ENCODE peak calls at places on chromosomes 2 and 18, in eight cellular contexts. M is astrocyte, Y is Peyer's patch, P is pancreas, W is WERI-Rb-1, Z is hepatocyte, V is foreskin fibroblast, K is bronchial epithelial cell. T is an unnamed sample.

GRCh38 chr18:55235094-55235461 is 275.8 kb upstream of the CCDC68 start:
- DNase-seq in M (no peak), Y (no peak), P (no peak), W (no peak), Z (no peak), V (no peak), K (no peak), T (no peak)

GRCh38 chr18:79935098-79935480 is 16.4 kb downstream of the SLC66A2 start:
- DNase-seq in M (no peak), Y (peak; percentile 21), P (peak; percentile 29), W (peak; percentile 4), Z (no peak), V (no peak), K (no peak), T (no peak)

GRCh38 chr2:231321556-231322334 is 73.8 kb upstream of the B3GNT7 start:
- DNase-seq in M (no peak), Y (peak; percentile 58), P (no peak), W (no peak), Z (no peak), V (no peak), K (no peak), T (no peak)

GRCh38 chr18:48922801-48923730 is 27.7 kb downstream of the SMAD7 start:
- DNase-seq in M (peak; percentile 95), Y (peak; percentile 80), P (no peak), W (no peak), Z (peak; percentile 87), V (peak; percentile 83), K (no peak), T (no peak)

GRCh38 chr2:4992226-4992625 is 700.0 kb upstream of the SOX11 start:
- DNase-seq in M (no peak), Y (no peak), P (no peak), W (peak; percentile 49), Z (no peak), V (no peak), K (no peak), T (no peak)

GRCh38 chr2:147628971-147629421 is 215.8 kb upstream of the ACVR2A start:
- DNase-seq in M (peak; percentile 41), Y (no peak), P (no peak), W (no peak), Z (no peak), V (no peak), K (peak; percentile 70), T (no peak)

GRCh38 chr18:8812631-8813030 is 107.3 kb downstream of the MTCL1 start:
- DNase-seq in M (peak; percentile 77), Y (no peak), P (no peak), W (no peak), Z (no peak), V (peak; percentile 60), K (no peak), T (no peak)

GRCh38 chr2:155633887-155634570 is 698.5 kb downstream of the NR4A2 start:
- DNase-seq in M (no peak), Y (no peak), P (no peak), W (no peak), Z (no peak), V (no peak), K (peak; percentile 25), T (no peak)

GRCh38 chr18:30632058-30632718 is 410.4 kb downstream of the DSC3 start:
- DNase-seq in M (no peak), Y (no peak), P (peak; percentile 27), W (no peak), Z (no peak), V (no peak), K (no peak), T (no peak)

GRCh38 chr2:69395866-69396265 is 8.8 kb upstream of the GFPT1 start:
- DNase-seq in M (no peak), Y (no peak), P (no peak), W (no peak), Z (no peak), V (no peak), K (no peak), T (no peak)

GRCh38 chr2:199456383-199457146 is 1.2 kb downstream of the SATB2 start:
- DNase-seq in M (no peak), Y (no peak), P (no peak), W (no peak), Z (no peak), V (peak; percentile 29), K (no peak), T (no peak)

GRCh38 chr18:25915907-25916306 is 174.5 kb downstream of the SS18 start:
- DNase-seq in M (no peak), Y (no peak), P (no peak), W (no peak), Z (no peak), V (no peak), K (no peak), T (no peak)

GRCh38 chr18:75218524-75218923 is 7.9 kb downstream of the TSHZ1 start:
- DNase-seq in M (no peak), Y (peak; percentile 49), P (no peak), W (no peak), Z (no peak), V (no peak), K (no peak), T (no peak)

GRCh38 chr2:239181601-239182471 is 219.0 kb downstream of the HDAC4 start:
- DNase-seq in M (no peak), Y (peak; percentile 25), P (peak; percentile 22), W (peak; percentile 52), Z (peak; percentile 65), V (no peak), K (no peak), T (no peak)

GRCh38 chr2:213861638-213862037 is 549.2 kb upstream of the VWC2L start:
- DNase-seq in M (no peak), Y (no peak), P (no peak), W (no peak), Z (no peak), V (no peak), K (no peak), T (no peak)

GRCh38 chr2:225735844-225736243 is 336.3 kb downstream of the NYAP2 start:
- DNase-seq in M (peak; percentile 89), Y (no peak), P (no peak), W (no peak), Z (peak; percentile 38), V (peak; percentile 84), K (peak; percentile 88), T (no peak)

GRCh38 chr18:63823516-63824219 is 48.5 kb downstream of the SERPINB7 start:
- DNase-seq in M (peak; percentile 10), Y (peak; percentile 56), P (no peak), W (peak; percentile 50), Z (no peak), V (peak; percentile 16), K (peak; percentile 31), T (no peak)

GRCh38 chr2:55653255-55653654 is 35.8 kb upstream of the PPP4R3B start:
- DNase-seq in M (no peak), Y (no peak), P (no peak), W (no peak), Z (no peak), V (no peak), K (no peak), T (no peak)

GRCh38 chr18:23652232-23652631 is 10.5 kb downstream of the ANKRD29 start:
- DNase-seq in M (no peak), Y (no peak), P (no peak), W (no peak), Z (no peak), V (no peak), K (no peak), T (no peak)

GRCh38 chr18:62784966-62785413 is 69.6 kb downstream of the PHLPP1 start:
- DNase-seq in M (peak; percentile 77), Y (no peak), P (no peak), W (no peak), Z (no peak), V (peak; percentile 52), K (no peak), T (no peak)

GRCh38 chr18:6741290-6741689 is 11.8 kb downstream of the ARHGAP28 start:
- DNase-seq in M (peak; percentile 99), Y (no peak), P (no peak), W (no peak), Z (peak; percentile 73), V (peak; percentile 98), K (peak; percentile 90), T (no peak)

DNA sequence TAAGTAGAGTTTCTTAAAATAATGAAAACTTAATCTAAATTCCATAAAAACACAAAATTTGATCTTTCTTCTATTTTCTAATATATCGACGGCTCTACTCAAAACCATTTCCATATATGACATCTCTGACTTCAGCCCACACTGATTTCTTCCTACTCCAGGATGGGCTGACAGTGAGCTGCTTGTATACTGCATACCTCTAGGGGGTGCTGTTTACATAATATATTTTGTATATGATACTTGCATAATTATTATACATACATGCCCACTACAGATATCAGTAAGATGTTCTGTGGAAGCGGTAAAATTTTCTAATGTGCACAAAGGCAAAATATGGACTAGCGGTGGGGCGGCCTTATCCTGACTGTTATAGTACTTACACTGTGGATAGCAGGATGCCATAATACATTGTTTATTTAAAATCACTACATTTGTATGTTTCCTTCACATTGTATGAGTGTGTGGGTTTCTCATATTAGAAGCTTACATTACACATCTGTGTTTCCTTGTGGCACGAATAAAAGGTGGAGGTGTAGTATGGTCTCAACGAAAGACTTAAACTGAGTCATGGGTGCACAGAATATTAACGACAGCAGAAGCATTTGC is 66.1 kb upstream of the NXPH2 start:
- DNase-seq in M (no peak), Y (no peak), P (no peak), W (no peak), Z (peak; percentile 65), V (peak; percentile 6), K (peak; percentile 40), T (no peak)
- TF ChIP-seq CTCF in M (peak; percentile 63), Y (peak; percentile 46), P (peak; percentile 26), W (peak; percentile 30), Z (peak; percentile 72), V (peak; percentile 57), K (peak; percentile 48), T (peak; percentile 50)

DNA sequence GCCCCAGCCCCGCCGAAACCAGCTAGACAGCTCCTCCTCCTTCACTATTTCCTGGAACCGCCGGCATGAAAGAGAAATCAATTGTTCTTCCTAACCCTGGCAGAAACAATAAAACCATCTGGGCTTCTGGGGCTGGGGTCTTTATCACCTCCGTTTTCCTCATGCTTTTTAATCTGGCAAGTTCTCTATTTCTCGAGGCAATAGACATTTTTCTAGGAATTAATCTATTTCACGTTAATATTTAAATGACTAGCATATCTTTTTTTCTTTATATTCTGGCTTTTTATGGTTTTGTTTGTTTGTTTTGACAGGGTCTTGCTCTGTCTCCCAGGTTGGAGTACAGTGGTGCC is 1.4 kb upstream of the KIF1A start:
- DNase-seq in M (no peak), Y (no peak), P (no peak), W (no peak), Z (no peak), V (no peak), K (no peak), T (no peak)
- H3K4me3 ChIP-seq in M (no peak overlapping the region), Y (no peak overlapping the region), P (no peak overlapping the region), W (peak overlapping the region; percentile 56), Z (no peak overlapping the region), V (no peak overlapping the region), K (no peak overlapping the region), T (no peak overlapping the region)

GRCh38 chr18:50662177-50662576 is 102.3 kb downstream of the MAPK4 start:
- DNase-seq in M (no peak), Y (no peak), P (no peak), W (peak; percentile 61), Z (peak; percentile 35), V (peak; percentile 20), K (no peak), T (peak; percentile 19)
- TF ChIP-seq CTCF in M (peak; percentile 5), Y (peak; percentile 64), P (no peak), W (peak; percentile 72), Z (peak; percentile 32), V (no peak), K (peak; percentile 15), T (peak; percentile 60)

DNA sequence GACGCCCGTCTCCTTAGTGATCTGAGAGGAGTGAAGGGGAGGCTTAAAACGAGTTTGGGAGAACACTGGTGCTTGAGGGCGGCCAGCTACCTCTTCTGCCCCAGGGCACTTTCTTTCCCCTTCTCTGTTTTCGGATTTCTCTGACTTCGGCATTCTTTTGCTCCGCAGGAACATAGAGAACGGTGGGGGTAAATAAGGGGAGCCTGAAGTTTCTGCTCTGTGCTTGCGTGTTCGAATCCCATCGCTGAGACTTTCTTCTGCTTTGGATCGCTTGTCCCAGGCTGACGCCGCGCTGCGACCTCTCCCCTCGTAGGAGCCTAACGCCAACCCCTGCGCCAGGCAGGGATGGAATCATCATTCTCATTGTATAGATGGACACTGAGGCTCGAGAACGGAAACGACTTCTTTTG is 3.0 kb upstream of the DLX2 start:
- DNase-seq in M (no peak), Y (no peak), P (no peak), W (no peak), Z (no peak), V (no peak), K (no peak), T (no peak)
- H3K4me3 ChIP-seq in M (peak overlapping the region; percentile 59), Y (no peak overlapping the region), P (no peak overlapping the region), W (peak overlapping the region; percentile 21), Z (no peak overlapping the region), V (peak overlapping the region; percentile 54), K (peak overlapping the region; percentile 29), T (no peak overlapping the region)